ENCODE peak calls at places on chromosomes 16 and 17, in ten cellular contexts. E, X, H, Y, L, V, W, S, R and P are unnamed samples.

GRCh38 chr16:74760007-74760767 is 14.4 kb downstream of the FA2H start:
- DNase-seq in E (peak), X (no peak), H (no peak), Y (no peak), L (no peak), V (no peak), W (peak), S (no peak), R (no peak), P (no peak)

GRCh38 chr17:64447526-64447925 is 1.4 kb upstream of the MILR1 start:
- DNase-seq in E (no peak), X (no peak), H (no peak), Y (no peak), L (no peak), V (no peak), W (no peak), S (no peak), R (no peak), P (no peak)

GRCh38 chr17:49996121-49996494 is 1.1 kb upstream of the DLX3 start:
- DNase-seq in E (no peak), X (no peak), H (no peak), Y (no peak), L (no peak), V (no peak), W (no peak), S (no peak), R (no peak), P (no peak)

GRCh38 chr17:40561871-40562611 is 3.2 kb downstream of the CCR7 start:
- DNase-seq in E (no peak), X (no peak), H (no peak), Y (no peak), L (peak), V (no peak), W (no peak), S (no peak), R (no peak), P (no peak)

GRCh38 chr17:15092261-15092660 is 172.9 kb downstream of the PMP22 start:
- DNase-seq in E (no peak), X (no peak), H (peak), Y (no peak), L (no peak), V (no peak), W (no peak), S (no peak), R (no peak), P (no peak)

GRCh38 chr17:57601328-57601727 is 143.8 kb downstream of the CCDC182 start:
- DNase-seq in E (no peak), X (no peak), H (no peak), Y (no peak), L (no peak), V (no peak), W (no peak), S (no peak), R (no peak), P (no peak)

GRCh38 chr17:33127706-33128105 is 136.1 kb downstream of the SPACA3 start:
- DNase-seq in E (no peak), X (no peak), H (no peak), Y (no peak), L (no peak), V (no peak), W (no peak), S (no peak), R (no peak), P (no peak)

GRCh38 chr17:60390223-60390622 is 1.7 kb downstream of the USP32 start:
- DNase-seq in E (peak), X (no peak), H (no peak), Y (peak), L (no peak), V (no peak), W (peak), S (no peak), R (peak), P (no peak)

GRCh38 chr17:7932949-7933348 is 943 bp downstream of the CNTROB start:
- DNase-seq in E (peak), X (peak), H (no peak), Y (peak), L (no peak), V (no peak), W (peak), S (peak), R (peak), P (peak)

GRCh38 chr16:7335991-7336634 is 3.5 kb downstream of the RBFOX1 start:
- DNase-seq in E (no peak), X (peak), H (no peak), Y (no peak), L (no peak), V (no peak), W (no peak), S (no peak), R (no peak), P (no peak)

GRCh38 chr17:17269926-17270773 is 10.9 kb downstream of the COPS3 start:
- DNase-seq in E (no peak), X (no peak), H (no peak), Y (no peak), L (no peak), V (no peak), W (peak), S (no peak), R (no peak), P (no peak)

GRCh38 chr17:41390411-41390938 is 6.9 kb downstream of the KRT31 start:
- DNase-seq in E (no peak), X (no peak), H (no peak), Y (no peak), L (no peak), V (no peak), W (no peak), S (no peak), R (no peak), P (no peak)

GRCh38 chr17:31699281-31699680 is 159.8 kb downstream of the COPRS start:
- DNase-seq in E (peak), X (no peak), H (no peak), Y (no peak), L (no peak), V (no peak), W (no peak), S (no peak), R (no peak), P (no peak)

GRCh38 chr17:57899391-57899790 is 49.5 kb upstream of the MRPS23 start:
- DNase-seq in E (no peak), X (peak), H (no peak), Y (peak), L (no peak), V (no peak), W (no peak), S (no peak), R (no peak), P (no peak)

GRCh38 chr17:19306160-19307111 is 56.1 kb downstream of the B9D1 start:
- DNase-seq in E (no peak), X (no peak), H (no peak), Y (no peak), L (no peak), V (no peak), W (no peak), S (no peak), R (peak), P (no peak)

GRCh38 chr16:30924086-30924714 is 828 bp downstream of the FBXL19 start:
- DNase-seq in E (no peak), X (no peak), H (no peak), Y (no peak), L (no peak), V (no peak), W (no peak), S (peak), R (no peak), P (no peak)

GRCh38 chr17:51721711-51722110 is 436.8 kb downstream of the CA10 start:
- DNase-seq in E (no peak), X (no peak), H (no peak), Y (no peak), L (no peak), V (no peak), W (no peak), S (no peak), R (no peak), P (no peak)

GRCh38 chr17:75511610-75512575 is 3.4 kb downstream of the CASKIN2 start:
- DNase-seq in E (no peak), X (no peak), H (peak), Y (peak), L (no peak), V (no peak), W (no peak), S (no peak), R (peak), P (no peak)

GRCh38 chr16:4859900-4860255 is 12.6 kb downstream of the UBN1 start:
- DNase-seq in E (peak), X (no peak), H (no peak), Y (no peak), L (no peak), V (no peak), W (no peak), S (no peak), R (no peak), P (no peak)

GRCh38 chr16:52958951-52959350 is 93.7 kb downstream of the CHD9NB start:
- DNase-seq in E (no peak), X (no peak), H (no peak), Y (no peak), L (no peak), V (no peak), W (no peak), S (no peak), R (no peak), P (no peak)

GRCh38 chr17:5785343-5785742 is 201.0 kb upstream of the NLRP1 start:
- DNase-seq in E (peak), X (no peak), H (no peak), Y (no peak), L (no peak), V (no peak), W (peak), S (no peak), R (no peak), P (no peak)

GRCh38 chr16:57977418-57978069 is 6.6 kb upstream of the CNGB1 start:
- DNase-seq in E (no peak), X (no peak), H (no peak), Y (no peak), L (no peak), V (no peak), W (no peak), S (no peak), R (no peak), P (no peak)

GRCh38 chr16:17382514-17382913 is 88.2 kb downstream of the XYLT1 start:
- DNase-seq in E (no peak), X (no peak), H (no peak), Y (no peak), L (no peak), V (no peak), W (no peak), S (no peak), R (no peak), P (no peak)

GRCh38 chr16:53829186-53829747 is 125.3 kb downstream of the FTO start:
- DNase-seq in E (peak), X (no peak), H (no peak), Y (no peak), L (no peak), V (no peak), W (no peak), S (no peak), R (no peak), P (no peak)

GRCh38 chr17:73365934-73366623 is 54.3 kb upstream of the CDC42EP4 start:
- DNase-seq in E (no peak), X (peak), H (peak), Y (peak), L (no peak), V (no peak), W (no peak), S (peak), R (peak), P (no peak)

GRCh38 chr17:4704991-4705390 is 1.1 kb upstream of the PELP1 start:
- DNase-seq in E (no peak), X (no peak), H (no peak), Y (no peak), L (no peak), V (no peak), W (no peak), S (peak), R (no peak), P (no peak)

GRCh38 chr16:30051518-30051917 is 14.0 kb upstream of the ALDOA start:
- DNase-seq in E (peak), X (no peak), H (no peak), Y (no peak), L (no peak), V (no peak), W (peak), S (no peak), R (no peak), P (no peak)

GRCh38 chr17:83201206-83202001 is 122.0 kb downstream of the METRNL start:
- DNase-seq in E (no peak), X (peak), H (peak), Y (peak), L (no peak), V (no peak), W (no peak), S (no peak), R (peak), P (peak)

GRCh38 chr17:37207103-37207502 is 168.7 kb upstream of the C17orf78 start:
- DNase-seq in E (no peak), X (no peak), H (no peak), Y (no peak), L (no peak), V (no peak), W (no peak), S (no peak), R (no peak), P (no peak)

GRCh38 chr17:83101805-83102480 is 22.5 kb downstream of the METRNL start:
- DNase-seq in E (no peak), X (no peak), H (no peak), Y (no peak), L (no peak), V (no peak), W (no peak), S (no peak), R (no peak), P (no peak)

GRCh38 chr17:335691-336090 is 16.9 kb downstream of the RPH3AL start:
- DNase-seq in E (no peak), X (no peak), H (no peak), Y (no peak), L (no peak), V (no peak), W (no peak), S (peak), R (peak), P (no peak)

GRCh38 chr16:52229471-52229870 is 317.5 kb downstream of the TOX3 start:
- DNase-seq in E (no peak), X (no peak), H (no peak), Y (no peak), L (no peak), V (no peak), W (no peak), S (no peak), R (no peak), P (no peak)

GRCh38 chr17:66426397-66427033 is 124.1 kb downstream of the PRKCA start:
- DNase-seq in E (peak), X (no peak), H (no peak), Y (no peak), L (no peak), V (no peak), W (no peak), S (no peak), R (peak), P (no peak)

GRCh38 chr17:2406271-2406902 is 5.5 kb upstream of the MNT start:
- DNase-seq in E (no peak), X (no peak), H (no peak), Y (no peak), L (no peak), V (no peak), W (no peak), S (no peak), R (no peak), P (no peak)

GRCh38 chr17:64507418-64507766 is 615 bp downstream of the CEP95 start:
- DNase-seq in E (peak), X (no peak), H (no peak), Y (no peak), L (no peak), V (no peak), W (peak), S (no peak), R (peak), P (no peak)

GRCh38 chr16:66843191-66843590 is 1.0 kb upstream of the CA7 start:
- DNase-seq in E (no peak), X (no peak), H (no peak), Y (no peak), L (no peak), V (no peak), W (no peak), S (no peak), R (no peak), P (no peak)

DNA sequence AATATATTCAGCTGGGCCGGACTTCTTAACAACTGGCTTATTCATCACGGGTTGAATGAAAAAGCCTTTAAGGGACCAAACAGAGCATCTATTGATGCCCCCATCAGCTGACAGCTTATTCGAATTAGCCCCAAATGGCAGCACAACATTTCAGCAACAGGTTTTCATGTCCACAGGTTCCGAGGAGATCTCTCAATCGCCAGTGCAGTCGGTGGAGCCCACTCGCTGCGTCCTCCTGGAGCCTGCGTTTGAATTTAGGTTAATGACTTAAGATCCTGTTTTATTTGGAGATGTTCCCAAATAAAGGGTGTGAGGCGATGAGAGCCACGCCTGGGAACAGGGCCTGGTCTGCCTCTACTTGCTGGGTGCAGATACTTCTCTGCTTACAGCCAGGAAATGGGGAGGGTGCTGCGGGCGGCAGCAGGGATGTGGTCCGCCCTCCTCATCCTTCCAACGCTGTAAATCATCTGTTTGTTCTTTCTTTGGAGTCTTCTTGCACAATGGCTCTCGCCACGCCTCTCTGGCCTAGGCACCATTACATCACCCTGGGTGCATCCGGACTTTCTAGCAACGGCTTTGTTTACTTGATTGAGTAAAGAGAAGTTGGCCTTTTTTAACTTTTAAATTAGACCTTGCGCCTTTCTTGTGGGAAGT is 22.6 kb downstream of the NDE1 start:
- DNase-seq in E (peak), X (peak), H (peak), Y (peak), L (peak), V (peak), W (peak), S (peak), R (peak), P (peak)
- TF ChIP-seq POLR2A in E (no peak), X (no peak), H (peak), Y (no peak), L (no peak), V (no peak), W (peak), S (no peak), R (no peak), P (no peak)

GRCh38 chr17:81899514-81900166 is 2.4 kb upstream of the NPB start:
- DNase-seq in E (no peak), X (peak), H (no peak), Y (no peak), L (no peak), V (no peak), W (no peak), S (no peak), R (no peak), P (no peak)

GRCh38 chr17:81901167-81902022 is 643 bp upstream of the NPB start:
- DNase-seq in E (no peak), X (no peak), H (no peak), Y (no peak), L (no peak), V (no peak), W (no peak), S (no peak), R (no peak), P (no peak)

GRCh38 chr17:81902023-81902652 is at the start of gene NPB:
- DNase-seq in E (no peak), X (no peak), H (no peak), Y (no peak), L (no peak), V (no peak), W (no peak), S (peak), R (no peak), P (no peak)

GRCh38 chr17:81898885-81899284 is 3.2 kb upstream of the NPB start:
- DNase-seq in E (no peak), X (no peak), H (no peak), Y (no peak), L (no peak), V (no peak), W (no peak), S (no peak), R (no peak), P (no peak)

DNA sequence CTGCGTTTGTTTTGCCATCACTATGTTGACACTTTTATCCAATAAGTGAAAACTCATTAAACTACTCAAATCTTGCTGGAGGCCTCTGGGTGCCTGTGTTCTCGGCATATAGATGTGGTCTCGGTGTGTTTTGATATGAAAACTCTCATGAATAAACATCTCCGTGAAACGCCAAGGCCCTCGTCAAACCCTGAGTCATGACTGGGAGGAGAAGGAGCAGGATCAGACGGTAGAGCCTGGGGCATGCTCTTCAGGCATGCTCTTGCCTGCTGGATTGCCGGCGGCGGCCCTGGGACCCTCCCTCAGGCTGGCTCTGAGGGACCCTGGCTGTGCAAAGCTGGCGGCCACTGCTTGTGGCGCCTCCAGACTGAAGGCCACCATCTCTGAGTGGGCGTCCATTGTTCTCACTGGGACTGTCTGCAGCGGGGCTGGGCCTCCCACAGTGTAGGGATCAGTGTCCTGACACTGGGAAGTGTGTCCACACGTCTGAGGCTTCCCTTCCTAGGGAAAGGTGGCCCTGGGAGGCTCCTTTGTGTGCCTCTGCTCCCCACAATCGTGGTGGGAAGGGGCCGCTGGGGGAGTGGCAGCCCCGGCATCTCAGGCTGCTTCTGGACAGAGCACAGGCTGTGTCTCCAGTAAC is 1.7 kb upstream of the NPB start:
- DNase-seq in E (no peak), X (no peak), H (no peak), Y (no peak), L (no peak), V (no peak), W (no peak), S (no peak), R (no peak), P (no peak)
- TF ChIP-seq POLR2A in E (no peak), X (no peak), H (no peak), Y (no peak), L (no peak), V (no peak), W (no peak), S (no peak), R (no peak), P (no peak)

GRCh38 chr17:45155483-45155882 is 6.2 kb upstream of the HEXIM2 start:
- DNase-seq in E (no peak), X (no peak), H (no peak), Y (no peak), L (no peak), V (no peak), W (no peak), S (no peak), R (no peak), P (no peak)
- TF ChIP-seq POLR2A in E (no peak), X (no peak), H (no peak), Y (no peak), L (no peak), V (no peak), W (no peak), S (no peak), R (no peak), P (no peak)

DNA sequence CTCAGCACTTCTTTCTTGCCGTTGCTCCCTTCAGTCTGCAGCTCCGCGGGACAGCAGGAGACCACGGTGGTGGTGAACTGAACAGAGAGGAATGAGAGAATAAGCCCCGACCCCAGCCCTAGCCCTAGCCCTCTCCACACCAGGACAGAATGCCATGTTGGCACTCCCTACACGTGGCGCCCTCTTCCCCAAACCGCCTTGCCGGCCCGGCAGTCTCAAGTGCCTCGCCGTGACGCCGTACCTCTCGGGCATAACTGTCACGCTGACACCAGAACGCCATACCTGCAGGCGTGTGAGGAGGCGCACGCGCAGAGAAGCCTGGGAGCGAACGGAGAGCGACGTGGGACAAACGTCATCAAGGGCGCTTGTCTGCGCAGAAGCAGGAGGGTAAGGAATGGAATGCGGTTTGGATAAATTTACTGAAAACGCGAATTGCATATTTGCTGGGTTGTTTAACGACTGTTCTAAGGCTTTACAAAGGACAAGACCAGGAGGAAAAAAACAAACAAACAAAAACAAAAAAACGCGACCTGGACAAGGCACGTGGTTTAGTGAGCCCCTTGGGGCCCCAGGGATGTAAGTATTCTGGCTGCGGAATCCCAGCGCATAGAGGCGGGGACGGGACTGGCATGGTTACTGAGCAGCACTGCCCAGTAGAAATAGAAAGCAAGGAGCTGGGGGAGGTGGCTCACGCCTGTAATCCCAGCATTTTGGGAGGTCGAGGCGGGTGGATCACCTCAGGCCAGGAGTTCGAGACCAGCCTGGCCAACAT is at the start of gene AARSD1:
- DNase-seq in E (peak), X (peak), H (peak), Y (peak), L (peak), V (peak), W (peak), S (peak), R (peak), P (peak)
- TF ChIP-seq POLR2A in E (peak), X (peak), H (peak), Y (no peak), L (peak), V (no peak), W (peak), S (peak), R (peak), P (peak)